ENCODE peak calls at places on chromosome 18, in seven cellular contexts. H is activated CD8-positive, alpha-beta memory T cell treated with anti-CD3 and anti-CD28 coated beads, Interleukin-2, amount 50 U/mL, for 48 hours; S is IMR-90; D is non-pigmented ciliary epithelial cell; U is NCI-H226; E is naive thymus-derived CD8-positive, alpha-beta T cell; W is H7. M is an unnamed sample.

GRCh38 chr18:10386956-10387355 is 67.5 kb upstream of the APCDD1 start:
- DNase-seq in H (no peak), S (peak; percentile 43), D (no peak), U (peak; percentile 38), E (no peak), W (no peak), M (no peak)

GRCh38 chr18:41513438-41513837 is 441.6 kb upstream of the PIK3C3 start:
- DNase-seq in H (no peak), S (no peak), D (no peak), U (no peak), E (no peak), W (no peak), M (no peak)

GRCh38 chr18:51051105-51051712 is 21.2 kb downstream of the SMAD4 start:
- DNase-seq in H (no peak), S (peak; percentile 65), D (no peak), U (no peak), E (no peak), W (peak; percentile 28), M (peak; percentile 57)

GRCh38 chr18:22847392-22847791 is 85.7 kb upstream of the RBBP8 start:
- DNase-seq in H (no peak), S (peak; percentile 51), D (no peak), U (no peak), E (no peak), W (no peak), M (no peak)

GRCh38 chr18:47975105-47975504 is 44.6 kb upstream of the SMAD2 start:
- DNase-seq in H (no peak), S (no peak), D (no peak), U (no peak), E (no peak), W (peak; percentile 54), M (no peak)

GRCh38 chr18:475202-475624 is 25.3 kb downstream of the COLEC12 start:
- DNase-seq in H (no peak), S (peak; percentile 78), D (no peak), U (peak; percentile 97), E (no peak), W (peak; percentile 59), M (peak; percentile 76)

GRCh38 chr18:61129001-61129400 is 204.2 kb upstream of the CDH20 start:
- DNase-seq in H (no peak), S (no peak), D (no peak), U (no peak), E (no peak), W (no peak), M (no peak)

GRCh38 chr18:48408727-48409590 is at the start of gene ZBTB7C:
- DNase-seq in H (no peak), S (no peak), D (no peak), U (peak; percentile 3), E (no peak), W (peak; percentile 86), M (no peak)

GRCh38 chr18:7084766-7085080 is 32.9 kb downstream of the LAMA1 start:
- DNase-seq in H (no peak), S (peak; percentile 86), D (peak; percentile 53), U (peak; percentile 78), E (no peak), W (no peak), M (peak; percentile 88)

GRCh38 chr18:32299489-32299888 is 109.7 kb downstream of the MEP1B start:
- DNase-seq in H (no peak), S (no peak), D (no peak), U (no peak), E (no peak), W (no peak), M (no peak)

GRCh38 chr18:63832470-63832869 is 55.0 kb upstream of the SERPINB2 start:
- DNase-seq in H (no peak), S (peak; percentile 86), D (no peak), U (peak; percentile 9), E (no peak), W (no peak), M (peak; percentile 55)

GRCh38 chr18:21363411-21363810 is 121.4 kb downstream of the GREB1L start:
- DNase-seq in H (no peak), S (no peak), D (no peak), U (no peak), E (no peak), W (no peak), M (no peak)

GRCh38 chr18:75757951-75758350 is 330.4 kb upstream of the SMIM21 start:
- DNase-seq in H (no peak), S (no peak), D (no peak), U (no peak), E (no peak), W (no peak), M (no peak)

GRCh38 chr18:75210274-75211001 is at the start of gene TSHZ1:
- DNase-seq in H (no peak), S (peak; percentile 88), D (peak; percentile 55), U (peak; percentile 57), E (peak; percentile 65), W (peak; percentile 62), M (peak; percentile 86)

GRCh38 chr18:78480531-78481054 is 499.0 kb upstream of the SALL3 start:
- DNase-seq in H (no peak), S (no peak), D (no peak), U (no peak), E (no peak), W (no peak), M (no peak)

GRCh38 chr18:3451166-3451988 is 1.4 kb downstream of the TGIF1 start:
- DNase-seq in H (peak; percentile 92), S (peak; percentile 89), D (no peak), U (peak; percentile 89), E (peak; percentile 80), W (peak; percentile 92), M (peak; percentile 96)

GRCh38 chr18:45627204-45627526 is 11.9 kb downstream of the SLC14A2 start:
- DNase-seq in H (no peak), S (no peak), D (no peak), U (no peak), E (no peak), W (no peak), M (no peak)

GRCh38 chr18:80034852-80035406 is 695 bp downstream of the RBFA start:
- DNase-seq in H (no peak), S (no peak), D (no peak), U (no peak), E (no peak), W (no peak), M (peak; percentile 1)

GRCh38 chr18:10044054-10044453 is 130.2 kb downstream of the VAPA start:
- DNase-seq in H (no peak), S (no peak), D (no peak), U (no peak), E (no peak), W (peak; percentile 43), M (no peak)

GRCh38 chr18:52402814-52403213 is 62.8 kb downstream of the DCC start:
- DNase-seq in H (no peak), S (no peak), D (no peak), U (no peak), E (no peak), W (no peak), M (no peak)

GRCh38 chr18:35680139-35680551 is 98.6 kb downstream of the GALNT1 start:
- DNase-seq in H (no peak), S (no peak), D (no peak), U (no peak), E (no peak), W (no peak), M (no peak)

GRCh38 chr18:46868171-46868921 is 49.0 kb downstream of the PIAS2 start:
- DNase-seq in H (no peak), S (no peak), D (no peak), U (no peak), E (no peak), W (no peak), M (no peak)

GRCh38 chr18:24181806-24182205 is 42.9 kb downstream of the CABYR start:
- DNase-seq in H (no peak), S (no peak), D (no peak), U (peak; percentile 15), E (no peak), W (no peak), M (peak; percentile 4)

GRCh38 chr18:62925031-62925688 is 209.8 kb downstream of the PHLPP1 start:
- DNase-seq in H (no peak), S (peak; percentile 29), D (no peak), U (no peak), E (no peak), W (no peak), M (peak; percentile 41)

M was measured in astrocyte of the spinal cord.